ENCODE peak calls at places on chromosomes 2 and 18, in nine cellular contexts. I is GM20000, N is ascending aorta, G is glutamatergic neuron, C is mammary epithelial cell, Z is IMR-90, F is HFF-Myc, D is adrenal gland, R is lower lobe of right lung. P is an unnamed sample.

GRCh38 chr18:21740724-21741510 is at the start of gene MIB1:
- DNase-seq in I (peak), D (no peak), R (peak), C (peak), N (no peak), F (peak), Z (peak), G (peak), P (no peak)

GRCh38 chr2:168849610-168850009 is 40.6 kb downstream of the SPC25 start:
- DNase-seq in D (peak), R (no peak), Z (peak), I (no peak), C (no peak), F (peak), N (no peak), G (peak), P (no peak)

GRCh38 chr2:56224316-56224715 is 40.5 kb downstream of the CCDC85A start:
- DNase-seq in C (no peak), N (no peak), G (no peak), Z (no peak), I (no peak), D (no peak), R (no peak), F (no peak), P (no peak)

GRCh38 chr2:179551545-179552045 is 287.0 kb upstream of the SESTD1 start:
- DNase-seq in Z (no peak), R (no peak), C (no peak), D (no peak), N (no peak), G (no peak), F (no peak), I (no peak), P (no peak)

GRCh38 chr18:24228661-24229053 is 89.8 kb downstream of the CABYR start:
- DNase-seq in F (no peak), G (no peak), C (peak), I (no peak), Z (peak), N (no peak), D (no peak), R (no peak), P (no peak)

GRCh38 chr2:38130877-38131276 is 54.9 kb upstream of the CYP1B1 start:
- DNase-seq in D (no peak), I (no peak), N (no peak), R (no peak), C (no peak), Z (no peak), G (no peak), F (no peak), P (no peak)

GRCh38 chr2:207772081-207772843 is 2.6 kb upstream of the FZD5 start:
- DNase-seq in Z (no peak), I (no peak), N (peak), G (no peak), F (no peak), R (no peak), C (no peak), D (no peak), P (no peak)

GRCh38 chr2:197309369-197310231 is 980 bp downstream of the ANKRD44 start:
- DNase-seq in N (peak), G (peak), F (no peak), R (peak), D (peak), Z (no peak), C (no peak), I (peak), P (no peak)

GRCh38 chr18:78898635-78899034 is 81.0 kb upstream of the SALL3 start:
- DNase-seq in D (no peak), R (no peak), C (no peak), I (no peak), G (no peak), N (no peak), Z (no peak), F (no peak), P (no peak)

GRCh38 chr2:232838406-232838874 is 31.6 kb upstream of the SNORC start:
- DNase-seq in D (no peak), F (no peak), Z (peak), I (peak), C (peak), N (no peak), G (no peak), R (no peak), P (peak)

GRCh38 chr2:109612991-109613921 is 510 bp downstream of the SEPTIN10 start:
- DNase-seq in I (no peak), N (peak), G (no peak), D (peak), Z (peak), R (peak), C (peak), F (no peak), P (peak)

GRCh38 chr2:12083713-12084420 is 337.4 kb downstream of the LPIN1 start:
- DNase-seq in Z (no peak), D (no peak), G (no peak), F (no peak), R (no peak), N (no peak), I (no peak), C (no peak), P (no peak)

GRCh38 chr18:79965119-79965902 is 868 bp downstream of the HSBP1L1 start:
- DNase-seq in R (peak), N (no peak), C (peak), D (peak), G (peak), I (no peak), Z (peak), F (peak), P (peak)

GRCh38 chr2:128562471-128563347 is 244.0 kb upstream of the HS6ST1 start:
- DNase-seq in R (no peak), C (no peak), F (no peak), I (no peak), N (peak), D (no peak), G (no peak), Z (peak), P (peak)

GRCh38 chr2:127605691-127606277 is 40.2 kb upstream of the GPR17 start:
- DNase-seq in F (no peak), Z (no peak), N (peak), R (peak), G (peak), C (no peak), D (no peak), I (no peak), P (no peak)

GRCh38 chr2:30820381-30821055 is 13.3 kb upstream of the CAPN13 start:
- DNase-seq in G (no peak), D (no peak), Z (no peak), I (no peak), N (no peak), F (no peak), C (no peak), R (no peak), P (no peak)

GRCh38 chr18:54647176-54647575 is 56.1 kb downstream of the DYNAP start:
- DNase-seq in D (no peak), F (peak), I (peak), R (no peak), C (peak), N (no peak), Z (peak), G (no peak), P (no peak)

GRCh38 chr18:62500966-62501591 is 21.7 kb upstream of the ZCCHC2 start:
- DNase-seq in R (no peak), N (no peak), C (no peak), D (no peak), I (no peak), F (no peak), Z (no peak), G (no peak), P (no peak)

GRCh38 chr18:64311859-64312258 is 163.0 kb upstream of the LINC00305 start:
- DNase-seq in G (no peak), N (no peak), D (no peak), Z (no peak), F (no peak), R (no peak), C (no peak), I (no peak), P (no peak)

GRCh38 chr2:238731961-238732360 is 115.9 kb upstream of the TWIST2 start:
- DNase-seq in R (no peak), N (no peak), D (no peak), Z (no peak), G (no peak), I (no peak), C (peak), F (no peak), P (no peak)

GRCh38 chr18:25234740-25235345 is 117.1 kb downstream of the ZNF521 start:
- DNase-seq in I (no peak), Z (no peak), D (no peak), N (no peak), F (no peak), C (no peak), G (no peak), R (no peak), P (no peak)

GRCh38 chr2:26640331-26640745 is 828 bp downstream of the CIB4 start:
- DNase-seq in F (no peak), N (no peak), D (peak), R (no peak), Z (peak), C (peak), I (no peak), G (no peak), P (peak)

GRCh38 chr2:211216221-211216620 is 659.8 kb downstream of the CPS1 start:
- DNase-seq in R (no peak), F (no peak), I (no peak), D (no peak), Z (no peak), G (no peak), N (no peak), C (peak), P (no peak)

GRCh38 chr2:85987266-85988178 is 98.7 kb upstream of the ST3GAL5 start:
- DNase-seq in R (no peak), F (no peak), Z (no peak), I (no peak), C (no peak), G (no peak), N (peak), D (peak), P (no peak)

DNA sequence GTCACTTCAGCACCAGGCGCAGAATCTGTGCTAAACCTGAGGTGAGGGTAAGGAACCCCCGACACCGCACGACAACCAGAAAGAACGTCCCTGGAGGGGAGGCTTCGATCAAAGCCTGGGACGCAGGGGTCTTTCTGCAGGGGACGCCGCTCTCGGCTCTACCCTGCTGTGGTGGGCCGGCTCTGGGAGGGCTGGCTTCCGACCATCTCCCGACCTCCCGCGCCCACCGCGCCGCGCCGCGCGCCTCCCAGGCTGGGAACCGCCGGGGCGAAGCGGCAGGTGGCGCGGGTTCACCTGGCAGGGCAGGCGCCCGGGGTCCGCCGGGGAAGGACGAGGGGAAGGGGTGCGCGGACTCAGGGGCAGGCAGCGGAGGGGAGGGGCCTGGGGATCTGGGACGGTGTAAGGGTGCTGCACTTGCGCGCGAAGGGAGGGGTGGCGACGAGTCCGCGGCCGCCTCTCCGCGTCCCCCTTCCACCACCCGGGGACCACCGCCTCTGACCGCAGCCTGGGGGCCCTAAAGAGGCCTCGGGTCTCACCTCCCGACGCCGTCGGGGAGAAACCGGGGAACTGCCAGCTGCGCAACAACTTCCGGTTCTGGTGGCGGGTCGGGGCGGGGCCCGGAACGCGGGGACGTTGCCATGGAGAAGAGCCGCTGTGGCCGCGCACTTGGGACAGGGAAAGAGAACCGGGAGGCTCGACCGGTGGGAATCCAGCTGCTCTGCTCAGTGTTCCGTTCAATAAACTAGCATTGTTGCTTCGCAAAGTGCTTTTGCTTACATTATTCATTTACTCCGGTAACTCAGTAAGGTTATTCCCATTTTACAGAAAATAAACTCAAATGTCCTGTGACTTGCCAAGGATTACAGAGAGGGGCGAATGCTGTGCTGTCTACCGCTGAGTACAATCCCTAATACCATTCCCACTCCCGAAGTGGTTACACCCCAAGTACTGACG is at the start of gene ZNF396:
- DNase-seq in D (peak), Z (peak), R (peak), F (no peak), C (peak), N (peak), G (peak), I (peak), P (no peak)
- TF ChIP-seq CTCF in D (no peak), Z (no peak), R (no peak), F (no peak), C (no peak), N (no peak), G (no peak), I (no peak), P (no peak)

GRCh38 chr2:9779572-9780264 is 63.6 kb upstream of the TAF1B start:
- DNase-seq in G (no peak), D (no peak), Z (no peak), F (no peak), N (no peak), I (no peak), R (peak), C (no peak), P (no peak)

GRCh38 chr2:9778471-9779402 is 64.5 kb upstream of the TAF1B start:
- DNase-seq in Z (no peak), I (no peak), D (no peak), C (no peak), R (peak), N (no peak), G (no peak), F (no peak), P (no peak)

GRCh38 chr2:9777081-9777480 is 66.2 kb upstream of the TAF1B start:
- DNase-seq in D (no peak), G (no peak), Z (no peak), I (no peak), F (no peak), R (peak), C (no peak), N (no peak), P (no peak)

GRCh38 chr2:9775999-9776685 is 67.1 kb upstream of the TAF1B start:
- DNase-seq in R (peak), D (no peak), Z (no peak), G (no peak), N (no peak), I (no peak), C (no peak), F (no peak), P (no peak)

GRCh38 chr2:9778012-9778411 is 65.3 kb upstream of the TAF1B start:
- DNase-seq in R (peak), N (no peak), D (no peak), Z (no peak), I (no peak), C (peak), F (no peak), G (peak), P (no peak)
- TF ChIP-seq CTCF in R (peak), N (no peak), D (no peak), Z (peak), I (peak), C (peak), F (peak), G (peak), P (peak)

GRCh38 chr2:141992695-141993094 is 138.1 kb downstream of the LRP1B start:
- DNase-seq in G (no peak), N (no peak), D (no peak), C (no peak), Z (no peak), R (no peak), F (no peak), I (no peak), P (no peak)
- TF ChIP-seq CTCF in G (no peak), N (no peak), D (no peak), C (no peak), Z (no peak), R (no peak), F (no peak), I (no peak), P (no peak)

DNA sequence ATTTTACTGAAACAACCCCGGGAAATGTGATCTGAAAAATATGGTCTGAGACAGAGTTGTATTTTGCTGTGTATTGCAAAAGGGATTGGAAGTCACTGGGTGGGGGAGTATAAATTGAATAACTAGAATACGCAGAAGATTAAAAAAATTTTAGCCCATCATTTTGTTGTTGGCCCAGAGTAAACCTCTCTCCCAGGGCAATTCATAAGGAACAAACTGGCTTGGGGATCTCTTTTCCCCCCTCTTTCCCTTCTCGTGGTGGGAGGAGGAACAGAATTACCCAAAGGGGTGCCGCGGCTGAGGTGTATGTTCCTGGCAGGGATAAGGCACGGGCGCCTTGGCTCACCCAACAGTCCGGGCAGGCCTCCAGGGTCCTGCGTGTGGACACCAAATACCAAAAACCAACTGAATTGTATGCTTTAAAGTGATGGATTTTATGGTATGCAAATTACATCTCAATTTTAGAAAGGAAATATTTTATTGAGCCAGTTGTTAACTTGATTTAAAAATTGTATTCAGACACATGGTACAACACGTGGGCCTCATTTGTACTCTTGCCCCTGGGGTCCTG is 121.2 kb upstream of the SPRED2 start:
- DNase-seq in G (no peak), R (no peak), Z (no peak), N (no peak), I (no peak), F (no peak), C (no peak), D (no peak), P (no peak)
- TF ChIP-seq CTCF in G (peak), R (no peak), Z (no peak), N (no peak), I (no peak), F (no peak), C (no peak), D (no peak), P (peak)

DNA sequence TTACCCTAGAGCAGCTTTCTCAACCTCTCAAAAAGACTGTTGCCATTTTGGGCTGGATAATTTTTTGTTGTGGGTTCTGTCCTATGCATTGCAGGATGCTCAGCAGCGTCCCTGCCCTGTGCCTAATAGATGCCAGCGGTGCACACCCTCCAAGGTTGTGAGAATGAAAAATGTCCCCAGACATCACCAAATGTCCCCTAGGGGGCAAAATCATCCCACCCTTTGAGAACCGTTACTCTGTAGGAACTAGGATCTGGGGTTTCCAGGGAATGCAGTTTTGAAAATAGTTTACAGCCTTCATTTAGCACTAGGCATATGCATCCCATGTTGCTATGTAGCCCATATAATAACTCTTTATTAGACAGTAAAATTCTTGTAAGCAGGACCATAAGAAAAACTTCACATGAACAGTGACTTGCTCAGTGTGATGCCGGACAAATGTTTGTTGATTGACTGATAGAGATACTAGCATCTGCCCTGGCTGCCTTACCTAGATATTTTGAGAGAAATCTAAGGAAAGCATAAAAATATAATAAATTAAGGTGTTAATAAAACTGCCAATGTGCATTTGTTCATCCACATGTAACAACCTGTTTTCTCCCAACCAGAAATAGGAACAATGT is 79.2 kb upstream of the EPC2 start:
- DNase-seq in D (no peak), R (no peak), C (no peak), I (no peak), N (no peak), G (no peak), Z (no peak), F (no peak), P (no peak)
- TF ChIP-seq CTCF in D (peak), R (peak), C (peak), I (no peak), N (peak), G (no peak), Z (no peak), F (peak), P (peak)

P was measured in HFFc6.